ENCODE peak calls at places on chromosomes 16 and 17, in seven cellular contexts. F is CD8-positive, alpha-beta memory T cell; B is pancreas; P is spleen; M is effector memory CD4-positive, alpha-beta T cell; W is Karpas-422; L is sigmoid colon. U is an unnamed sample. For H3K4me1, the result is how much of the 10 kb centered on the place peaks cover.

GRCh38 chr17:64778102-64778366 is 115.9 kb upstream of the SMURF2 start:
- DNase-seq in W (no peak), B (no peak), P (no peak), L (no peak), M (no peak), F (no peak), U (no peak)

GRCh38 chr16:27389272-27389961 is 12.6 kb upstream of the IL21R start:
- DNase-seq in F (no peak), B (no peak), P (no peak), M (no peak), L (no peak), W (no peak), U (peak)

GRCh38 chr16:673399-673991 is 2.0 kb upstream of the RHBDL1 start:
- DNase-seq in F (no peak), L (no peak), B (no peak), W (no peak), M (no peak), P (no peak), U (no peak)

GRCh38 chr16:86994651-86995171 is 322.5 kb downstream of the C16orf95 start:
- DNase-seq in F (no peak), L (peak), P (no peak), M (no peak), W (no peak), B (no peak), U (no peak)

GRCh38 chr17:7748098-7748775 is 30.7 kb downstream of the DNAH2 start:
- DNase-seq in P (no peak), B (no peak), F (no peak), L (peak), M (no peak), W (no peak), U (no peak)

GRCh38 chr17:13160281-13160680 is 142.5 kb upstream of the ELAC2 start:
- DNase-seq in P (no peak), B (no peak), L (no peak), W (no peak), F (no peak), M (no peak), U (no peak)

GRCh38 chr17:9875441-9875840 is 29.6 kb downstream of the RCVRN start:
- DNase-seq in F (no peak), P (no peak), B (no peak), L (no peak), M (no peak), W (no peak), U (no peak)

GRCh38 chr17:13367154-13367553 is 234.6 kb downstream of the HS3ST3A1 start:
- DNase-seq in W (no peak), F (no peak), P (no peak), L (no peak), B (no peak), M (no peak), U (no peak)

GRCh38 chr16:50371936-50372595 is 3.3 kb upstream of the BRD7 start:
- DNase-seq in P (no peak), F (no peak), M (no peak), B (no peak), L (no peak), W (no peak), U (no peak)

GRCh38 chr17:8832711-8833352 is 33.7 kb upstream of the MFSD6L start:
- DNase-seq in F (peak), W (peak), P (peak), L (no peak), B (no peak), M (peak), U (no peak)

GRCh38 chr16:30747331-30747730 is 894 bp upstream of the PHKG2 start:
- DNase-seq in P (no peak), L (no peak), F (no peak), M (no peak), W (no peak), B (no peak), U (no peak)

GRCh38 chr16:69176033-69176780 is 10.8 kb upstream of the SNTB2 start:
- DNase-seq in M (no peak), F (no peak), W (no peak), L (peak), B (no peak), P (no peak), U (no peak)

GRCh38 chr16:68642436-68643064 is 2.6 kb upstream of the CDH3 start:
- DNase-seq in B (no peak), W (no peak), P (no peak), L (no peak), M (no peak), F (no peak), U (peak)

GRCh38 chr17:53420035-53420641 is 402.6 kb upstream of the KIF2B start:
- DNase-seq in B (no peak), P (no peak), F (no peak), L (no peak), M (no peak), W (no peak), U (no peak)

GRCh38 chr17:43767713-43768059 is 9.1 kb upstream of the SOST start:
- DNase-seq in M (no peak), B (no peak), F (no peak), L (no peak), W (no peak), P (no peak), U (no peak)

GRCh38 chr16:11699234-11699894 is 31.1 kb downstream of the SNN start:
- DNase-seq in B (no peak), W (no peak), L (no peak), P (no peak), M (no peak), F (no peak), U (no peak)

GRCh38 chr16:51465026-51465425 is 314.0 kb upstream of the SALL1 start:
- DNase-seq in B (no peak), M (no peak), L (no peak), P (no peak), F (no peak), W (no peak), U (no peak)

GRCh38 chr17:78779848-78780247 is 2.2 kb downstream of the CYTH1 start:
- DNase-seq in M (no peak), L (peak), B (no peak), W (no peak), F (no peak), P (peak), U (no peak)

DNA sequence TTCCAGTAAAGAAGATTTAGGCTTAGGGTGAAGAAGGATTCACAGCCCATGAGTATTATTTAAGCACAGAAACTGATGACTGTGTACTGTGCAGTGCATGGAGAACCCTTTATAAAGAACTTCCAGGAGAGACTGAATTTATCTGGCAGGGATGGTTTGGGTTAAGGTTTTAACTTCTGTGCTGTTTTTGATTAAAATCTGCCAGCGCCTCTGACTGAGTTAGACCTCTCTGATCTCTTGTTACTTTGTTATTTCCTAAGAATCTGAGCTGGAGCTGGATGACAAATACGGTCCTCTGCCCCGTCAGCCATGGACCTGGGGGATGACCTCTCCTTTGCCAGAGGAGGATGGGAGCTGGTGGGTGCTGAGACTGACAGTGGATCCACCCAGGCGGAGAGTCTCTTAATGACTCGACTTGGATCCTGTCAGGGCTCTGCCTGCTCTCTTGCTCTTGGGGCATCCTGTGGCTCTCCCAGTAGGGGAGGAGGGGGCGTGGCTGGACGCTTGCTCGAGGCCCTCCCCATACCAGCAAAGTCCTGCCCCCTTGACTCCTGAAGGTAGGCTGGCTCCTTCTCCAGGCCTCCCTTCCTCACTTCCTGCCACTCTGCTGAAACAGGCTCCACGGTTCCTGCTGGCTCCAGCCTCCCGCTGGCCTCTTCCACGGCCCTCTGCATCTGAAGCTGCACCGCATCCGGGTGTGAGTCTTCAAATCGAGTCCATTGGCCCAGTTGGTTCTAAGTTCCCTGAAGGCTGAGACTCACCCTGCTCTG is 24.8 kb upstream of the MAP3K14 start:
- DNase-seq in W (no peak), L (peak), F (no peak), P (peak), M (no peak), B (no peak), U (peak)
- H3K4me1 ChIP-seq in W (under half), L (under half), F (under half), P (under half), M (under half), B (under half), U (under half)

GRCh38 chr16:66443269-66443652 is 16.2 kb downstream of the BEAN1 start:
- DNase-seq in W (no peak), B (no peak), L (no peak), M (no peak), P (no peak), F (no peak), U (no peak)

GRCh38 chr16:66441586-66442375 is 14.7 kb downstream of the BEAN1 start:
- DNase-seq in P (no peak), B (no peak), F (no peak), M (no peak), L (no peak), W (no peak), U (no peak)

GRCh38 chr16:66446737-66447136 is 19.6 kb downstream of the BEAN1 start:
- DNase-seq in F (no peak), M (no peak), P (peak), W (no peak), L (peak), B (no peak), U (no peak)

GRCh38 chr16:66442502-66443268 is 15.6 kb downstream of the BEAN1 start:
- DNase-seq in F (no peak), B (no peak), P (no peak), M (no peak), L (no peak), W (no peak), U (no peak)

GRCh38 chr16:66444049-66444481 is 17.0 kb downstream of the BEAN1 start:
- DNase-seq in W (peak), B (no peak), M (no peak), P (no peak), F (no peak), L (no peak), U (no peak)
- H3K4me1 ChIP-seq in W (under half), B (under half), M (under half), P (under half), F (under half), L (under half), U (under half)

DNA sequence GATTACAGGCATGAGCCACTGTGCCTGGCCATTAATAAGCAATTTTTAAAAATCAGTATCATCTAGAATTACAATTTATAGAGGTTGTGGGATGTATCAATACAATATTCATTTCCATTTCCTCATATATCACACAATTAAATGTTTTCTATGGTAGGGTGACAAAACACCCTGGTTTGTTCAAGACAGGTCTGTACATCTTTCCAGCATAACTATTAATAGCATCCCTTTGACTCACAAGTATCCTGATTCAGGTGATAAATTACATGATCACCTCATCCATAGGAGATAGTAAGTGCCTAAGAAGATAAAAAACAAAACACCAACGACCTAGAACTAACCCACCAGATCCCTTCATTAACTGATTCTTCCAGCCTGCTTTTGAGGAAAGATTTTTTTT is 13.1 kb downstream of the COIL start:
- DNase-seq in W (no peak), P (no peak), M (no peak), L (no peak), F (no peak), B (no peak), U (no peak)
- H3K4me1 ChIP-seq in W (under half), P (under half), M (under half), L (under half), F (under half), B (under half), U (under half)

DNA sequence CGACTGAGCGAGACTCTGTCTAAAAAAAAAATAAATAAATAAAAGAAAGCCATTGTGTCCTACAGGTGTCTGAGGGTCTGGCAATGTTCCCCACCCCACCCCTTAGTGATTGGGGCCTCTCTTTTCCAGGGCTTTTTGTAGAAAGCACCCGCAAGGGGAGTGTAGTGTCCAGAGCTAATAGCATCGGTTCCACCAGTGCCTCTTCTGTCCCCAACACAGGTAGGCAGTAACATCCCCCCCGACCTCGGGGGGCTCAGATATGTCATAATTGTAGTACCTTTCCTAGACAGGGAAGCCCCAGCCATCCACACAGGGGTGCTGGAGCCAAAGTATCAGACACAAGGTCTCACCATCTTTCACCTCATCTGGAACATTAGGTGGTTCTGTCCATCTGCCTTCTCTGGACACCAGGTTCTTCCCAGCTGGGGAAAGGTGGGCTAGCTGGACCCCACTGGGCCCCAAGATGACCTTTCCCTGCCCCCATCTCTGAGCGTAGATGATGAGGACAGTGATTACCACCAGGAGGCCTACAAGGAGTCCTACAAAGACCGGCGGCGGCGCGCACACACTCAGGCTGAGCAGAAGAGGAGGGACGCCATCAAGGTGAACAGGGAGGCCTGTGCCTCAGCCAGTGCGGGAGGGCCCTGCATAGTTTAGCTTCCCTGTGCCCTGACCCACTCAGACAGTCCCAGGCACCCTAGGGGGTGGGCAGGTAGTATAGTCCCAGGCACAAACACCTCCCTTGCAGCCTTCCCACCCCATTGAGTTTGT is 1.6 kb downstream of the MLX start:
- DNase-seq in M (no peak), B (no peak), W (no peak), P (no peak), L (peak), F (no peak), U (no peak)
- H3K4me1 ChIP-seq in M (under half), B (under half), W (under half), P (under half), L (under half), F (under half), U (under half)

DNA sequence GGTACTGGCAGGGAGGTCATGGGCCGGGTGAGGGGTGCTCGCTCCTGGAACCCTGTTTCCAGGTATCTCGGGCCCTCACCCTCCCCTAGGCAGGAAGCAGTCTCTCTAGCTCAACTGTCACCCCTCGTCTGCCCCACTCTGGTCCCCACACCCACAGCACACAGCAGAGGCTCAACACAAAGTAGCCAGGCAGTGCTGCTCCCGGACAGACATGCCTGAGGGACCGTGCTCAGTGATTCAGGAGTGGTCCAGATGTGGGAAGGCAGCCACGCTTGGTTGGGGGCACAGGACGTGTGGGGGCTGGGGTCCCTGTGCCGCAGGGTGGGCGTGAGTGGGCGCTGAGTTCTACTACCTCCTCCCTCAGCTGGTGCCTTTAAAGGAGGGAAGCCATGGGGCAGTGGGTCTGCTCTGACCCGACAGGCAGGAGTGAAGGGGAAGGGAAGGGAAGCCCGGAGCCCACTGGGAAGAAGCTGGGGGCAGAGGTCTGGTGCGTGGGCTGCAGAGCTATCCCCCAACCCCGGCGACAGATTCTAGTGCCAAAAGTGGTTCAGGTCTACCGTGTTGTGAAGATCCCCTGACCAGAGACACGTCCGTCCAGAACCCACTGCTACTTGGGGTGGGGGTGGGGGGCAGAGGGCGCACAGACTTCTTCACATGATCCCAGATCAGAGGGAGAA is 11.8 kb downstream of the SLC16A3 start:
- DNase-seq in L (peak), W (no peak), F (no peak), M (no peak), B (no peak), P (peak), U (no peak)
- H3K4me1 ChIP-seq in L (half or more), W (under half), F (under half), M (half or more), B (under half), P (half or more), U (half or more)

DNA sequence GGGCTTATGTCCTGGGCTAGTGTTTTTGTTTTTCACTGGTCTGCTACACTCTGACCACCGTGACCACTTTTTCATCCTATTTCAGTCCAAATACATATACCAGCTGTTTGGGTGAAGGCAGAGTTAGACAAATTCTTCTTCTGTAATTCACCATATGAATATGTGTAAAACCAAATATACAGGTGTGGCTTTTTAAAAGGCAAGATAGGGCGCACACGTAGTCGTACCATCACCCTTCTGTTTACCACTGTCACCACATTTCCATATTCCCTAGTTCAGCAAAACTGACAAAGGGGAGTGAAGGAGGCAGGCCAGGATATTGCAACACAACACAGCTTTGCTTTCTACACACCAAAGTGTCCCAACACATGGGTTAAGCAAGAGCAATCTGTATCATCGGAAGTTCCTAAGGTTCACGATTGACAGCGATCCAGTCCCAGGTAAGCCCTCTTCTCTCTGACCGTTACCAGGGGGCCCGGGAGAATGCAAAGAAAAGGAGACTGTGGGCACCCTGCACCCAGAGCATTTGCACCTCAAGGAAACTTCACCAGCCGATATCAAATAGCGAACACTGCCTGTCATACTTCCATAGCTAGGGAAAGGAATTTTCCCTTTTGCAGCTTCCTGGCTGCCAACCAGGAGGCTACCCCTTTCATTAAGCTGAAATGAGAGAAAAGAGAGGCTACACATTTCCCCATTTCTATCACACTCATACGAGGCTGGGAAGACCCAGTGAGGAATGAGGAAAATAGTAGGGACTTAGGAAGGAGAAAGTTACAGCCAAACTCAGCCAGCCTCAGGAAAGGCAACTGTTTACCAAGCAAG is 23.1 kb downstream of the CREBBP start:
- DNase-seq in M (no peak), F (no peak), B (no peak), P (no peak), L (peak), W (no peak), U (peak)
- H3K4me1 ChIP-seq in M (under half), F (half or more), B (under half), P (half or more), L (half or more), W (under half), U (under half)

GRCh38 chr17:933168-934083 is 46.1 kb downstream of the NXN start:
- DNase-seq in L (no peak), B (peak), W (no peak), M (no peak), F (no peak), P (no peak), U (peak)

GRCh38 chr17:927611-928461 is 51.7 kb downstream of the NXN start:
- DNase-seq in M (no peak), P (no peak), B (no peak), W (no peak), L (peak), F (no peak), U (peak)

GRCh38 chr17:925846-926245 is 53.7 kb downstream of the NXN start:
- DNase-seq in M (no peak), W (no peak), P (no peak), B (no peak), F (no peak), L (no peak), U (no peak)

GRCh38 chr17:930258-930657 is 49.3 kb downstream of the NXN start:
- DNase-seq in P (no peak), F (no peak), W (no peak), L (no peak), M (no peak), B (no peak), U (no peak)

GRCh38 chr17:929547-929946 is 50.0 kb downstream of the NXN start:
- DNase-seq in B (no peak), F (no peak), L (no peak), P (no peak), W (no peak), M (no peak), U (no peak)
- H3K4me1 ChIP-seq in B (under half), F (under half), L (half or more), P (under half), W (under half), M (under half), U (under half)

U was measured in lung.